ENCODE peak calls at places on chromosomes 11 and 22, in six cellular contexts. One of them, this sample, is unnamed. For H3K4me1 and H3K36me3, the result is how much of the 10 kb centered on the place peaks cover.

GRCh38 chr11:17597770-17598169 is 50.7 kb downstream of the OTOG start:
- DNase-seq in mucosa of descending colon: no peak
- DNase-seq in GM23338: no peak
- DNase-seq in MM.1S: no peak
- DNase-seq in thyroid gland: no peak
- DNase-seq in aorta: peak
- DNase-seq in this sample: no peak

GRCh38 chr22:49705631-49706352 is 121.9 kb downstream of the BRD1 start:
- DNase-seq in GM23338: no peak
- DNase-seq in mucosa of descending colon: no peak
- DNase-seq in aorta: no peak
- DNase-seq in thyroid gland: no peak
- DNase-seq in MM.1S: no peak
- DNase-seq in this sample: no peak

GRCh38 chr11:114496915-114497314 is 57.6 kb downstream of the REXO2 start:
- DNase-seq in GM23338: no peak
- DNase-seq in thyroid gland: no peak
- DNase-seq in mucosa of descending colon: no peak
- DNase-seq in MM.1S: no peak
- DNase-seq in aorta: no peak
- DNase-seq in this sample: no peak

GRCh38 chr22:42316988-42317387 is 46.5 kb upstream of the TCF20 start:
- DNase-seq in GM23338: no peak
- DNase-seq in mucosa of descending colon: peak
- DNase-seq in MM.1S: no peak
- DNase-seq in aorta: no peak
- DNase-seq in thyroid gland: no peak
- DNase-seq in this sample: no peak

GRCh38 chr11:67644042-67644441 is 4.5 kb upstream of the TBX10 start:
- DNase-seq in mucosa of descending colon: no peak
- DNase-seq in thyroid gland: no peak
- DNase-seq in GM23338: peak
- DNase-seq in MM.1S: no peak
- DNase-seq in aorta: peak
- DNase-seq in this sample: peak

GRCh38 chr11:31808721-31809542 is 2.2 kb downstream of the PAX6 start:
- DNase-seq in mucosa of descending colon: no peak
- DNase-seq in GM23338: peak
- DNase-seq in thyroid gland: no peak
- DNase-seq in aorta: peak
- DNase-seq in MM.1S: no peak
- DNase-seq in this sample: no peak

GRCh38 chr11:111639226-111639925 is 37.1 kb downstream of the SIK2 start:
- DNase-seq in thyroid gland: no peak
- DNase-seq in aorta: no peak
- DNase-seq in mucosa of descending colon: no peak
- DNase-seq in GM23338: peak
- DNase-seq in MM.1S: no peak
- DNase-seq in this sample: peak

GRCh38 chr22:20421507-20421874 is 16.1 kb downstream of the SCARF2 start:
- DNase-seq in thyroid gland: no peak
- DNase-seq in aorta: peak
- DNase-seq in mucosa of descending colon: no peak
- DNase-seq in GM23338: no peak
- DNase-seq in MM.1S: no peak
- DNase-seq in this sample: no peak

GRCh38 chr11:93287434-93287833 is 43.1 kb upstream of the DEUP1 start:
- DNase-seq in MM.1S: no peak
- DNase-seq in aorta: no peak
- DNase-seq in mucosa of descending colon: no peak
- DNase-seq in GM23338: no peak
- DNase-seq in thyroid gland: no peak
- DNase-seq in this sample: no peak

GRCh38 chr11:62921573-62922188 is 518 bp upstream of the CHRM1 start:
- DNase-seq in thyroid gland: peak
- DNase-seq in GM23338: no peak
- DNase-seq in aorta: peak
- DNase-seq in mucosa of descending colon: no peak
- DNase-seq in MM.1S: no peak
- DNase-seq in this sample: no peak

GRCh38 chr22:35630387-35630793 is 13.3 kb upstream of the MB start:
- DNase-seq in MM.1S: no peak
- DNase-seq in thyroid gland: no peak
- DNase-seq in aorta: peak
- DNase-seq in GM23338: peak
- DNase-seq in mucosa of descending colon: no peak
- DNase-seq in this sample: peak

GRCh38 chr11:112610996-112611795 is 350.0 kb upstream of the NCAM1 start:
- DNase-seq in aorta: no peak
- DNase-seq in MM.1S: no peak
- DNase-seq in mucosa of descending colon: no peak
- DNase-seq in GM23338: no peak
- DNase-seq in thyroid gland: no peak
- DNase-seq in this sample: no peak

GRCh38 chr22:30575859-30576258 is 1.4 kb upstream of the GAL3ST1 start:
- DNase-seq in thyroid gland: no peak
- DNase-seq in GM23338: no peak
- DNase-seq in MM.1S: no peak
- DNase-seq in mucosa of descending colon: peak
- DNase-seq in aorta: no peak
- DNase-seq in this sample: no peak

GRCh38 chr11:113675003-113675471 is 31.1 kb downstream of the TMPRSS5 start:
- DNase-seq in MM.1S: no peak
- DNase-seq in mucosa of descending colon: no peak
- DNase-seq in aorta: no peak
- DNase-seq in thyroid gland: no peak
- DNase-seq in GM23338: no peak
- DNase-seq in this sample: no peak

GRCh38 chr22:22452211-22452610 is 56.3 kb downstream of the ZNF280B start:
- DNase-seq in aorta: no peak
- DNase-seq in MM.1S: no peak
- DNase-seq in thyroid gland: no peak
- DNase-seq in mucosa of descending colon: no peak
- DNase-seq in GM23338: no peak
- DNase-seq in this sample: no peak

GRCh38 chr22:29606320-29606719 is 2.9 kb downstream of the NF2 start:
- DNase-seq in aorta: peak
- DNase-seq in GM23338: peak
- DNase-seq in mucosa of descending colon: no peak
- DNase-seq in thyroid gland: no peak
- DNase-seq in MM.1S: no peak
- DNase-seq in this sample: no peak

GRCh38 chr11:123473941-123474668 is 44.0 kb downstream of the GRAMD1B start:
- DNase-seq in MM.1S: no peak
- DNase-seq in GM23338: no peak
- DNase-seq in aorta: no peak
- DNase-seq in mucosa of descending colon: no peak
- DNase-seq in thyroid gland: no peak
- DNase-seq in this sample: no peak

GRCh38 chr11:97461934-97462333 is 1072.1 kb downstream of the JRKL start:
- DNase-seq in thyroid gland: no peak
- DNase-seq in MM.1S: no peak
- DNase-seq in aorta: no peak
- DNase-seq in mucosa of descending colon: peak
- DNase-seq in GM23338: no peak
- DNase-seq in this sample: no peak

GRCh38 chr11:975824-976223 is 50.2 kb downstream of the AP2A2 start:
- DNase-seq in thyroid gland: no peak
- DNase-seq in mucosa of descending colon: no peak
- DNase-seq in aorta: no peak
- DNase-seq in GM23338: peak
- DNase-seq in MM.1S: no peak
- DNase-seq in this sample: peak

GRCh38 chr11:64729851-64730382 is 6.9 kb upstream of the NRXN2 start:
- DNase-seq in aorta: peak
- DNase-seq in MM.1S: peak
- DNase-seq in thyroid gland: peak
- DNase-seq in mucosa of descending colon: no peak
- DNase-seq in GM23338: peak
- DNase-seq in this sample: peak

GRCh38 chr11:104105155-104105554 is 58.8 kb downstream of the PDGFD start:
- DNase-seq in aorta: no peak
- DNase-seq in thyroid gland: no peak
- DNase-seq in GM23338: no peak
- DNase-seq in mucosa of descending colon: no peak
- DNase-seq in MM.1S: no peak
- DNase-seq in this sample: no peak

GRCh38 chr22:48758021-48758561 is 1069.6 kb downstream of the BRD1 start:
- DNase-seq in mucosa of descending colon: no peak
- DNase-seq in aorta: peak
- DNase-seq in thyroid gland: no peak
- DNase-seq in GM23338: no peak
- DNase-seq in MM.1S: no peak
- DNase-seq in this sample: peak

GRCh38 chr11:125623064-125623463 is 1.9 kb upstream of the CHEK1 start:
- DNase-seq in thyroid gland: no peak
- DNase-seq in mucosa of descending colon: no peak
- DNase-seq in GM23338: no peak
- DNase-seq in MM.1S: no peak
- DNase-seq in aorta: no peak
- DNase-seq in this sample: no peak

GRCh38 chr11:76380161-76380976 is 563 bp downstream of the THAP12 start:
- DNase-seq in aorta: peak
- DNase-seq in thyroid gland: no peak
- DNase-seq in GM23338: peak
- DNase-seq in MM.1S: peak
- DNase-seq in mucosa of descending colon: peak
- DNase-seq in this sample: no peak

GRCh38 chr11:64090811-64091516 is 55.2 kb downstream of the FLRT1 start:
- DNase-seq in mucosa of descending colon: no peak
- DNase-seq in aorta: no peak
- DNase-seq in thyroid gland: no peak
- DNase-seq in GM23338: peak
- DNase-seq in MM.1S: no peak
- DNase-seq in this sample: peak

DNA sequence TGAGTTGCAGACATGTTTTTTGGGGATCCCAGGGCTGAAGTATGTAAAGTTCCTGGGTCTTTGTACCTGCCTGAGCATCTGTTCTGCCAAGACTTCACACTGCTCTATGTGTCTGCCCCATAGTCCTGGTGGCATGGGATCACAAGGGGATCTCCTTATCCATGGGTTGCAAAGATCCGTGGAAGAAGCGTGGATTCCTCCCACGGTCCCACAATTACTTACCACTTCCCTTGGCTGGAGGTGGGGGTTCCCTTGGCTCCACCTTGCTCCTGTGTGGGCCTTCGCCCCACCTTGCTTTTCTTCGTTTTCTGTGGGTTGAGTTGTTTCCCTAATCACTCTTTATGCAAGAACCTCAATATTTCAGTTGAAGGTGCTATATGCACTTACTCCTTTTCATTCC is 157.4 kb upstream of the CHORDC1 start:
- DNase-seq in thyroid gland: no peak
- DNase-seq in GM23338: no peak
- DNase-seq in aorta: no peak
- DNase-seq in mucosa of descending colon: no peak
- DNase-seq in MM.1S: no peak
- DNase-seq in this sample: no peak
- H3K4me1 ChIP-seq in thyroid gland: under half
- H3K4me1 ChIP-seq in GM23338: under half
- H3K4me1 ChIP-seq in aorta: under half
- H3K4me1 ChIP-seq in mucosa of descending colon: under half
- H3K4me1 ChIP-seq in MM.1S: under half
- H3K4me1 ChIP-seq in this sample: under half

GRCh38 chr22:24436553-24436952 is 9.2 kb downstream of the ADORA2A start:
- DNase-seq in thyroid gland: no peak
- DNase-seq in MM.1S: no peak
- DNase-seq in GM23338: no peak
- DNase-seq in aorta: no peak
- DNase-seq in mucosa of descending colon: no peak
- DNase-seq in this sample: no peak

GRCh38 chr22:24440270-24440717 is 12.9 kb downstream of the ADORA2A start:
- DNase-seq in thyroid gland: no peak
- DNase-seq in aorta: no peak
- DNase-seq in GM23338: no peak
- DNase-seq in mucosa of descending colon: no peak
- DNase-seq in MM.1S: no peak
- DNase-seq in this sample: no peak

GRCh38 chr22:24437091-24437490 is 9.7 kb downstream of the ADORA2A start:
- DNase-seq in MM.1S: no peak
- DNase-seq in mucosa of descending colon: no peak
- DNase-seq in thyroid gland: no peak
- DNase-seq in aorta: no peak
- DNase-seq in GM23338: no peak
- DNase-seq in this sample: no peak

GRCh38 chr22:24435861-24436351 is 8.5 kb downstream of the ADORA2A start:
- DNase-seq in mucosa of descending colon: no peak
- DNase-seq in MM.1S: no peak
- DNase-seq in GM23338: no peak
- DNase-seq in aorta: no peak
- DNase-seq in thyroid gland: no peak
- DNase-seq in this sample: no peak

DNA sequence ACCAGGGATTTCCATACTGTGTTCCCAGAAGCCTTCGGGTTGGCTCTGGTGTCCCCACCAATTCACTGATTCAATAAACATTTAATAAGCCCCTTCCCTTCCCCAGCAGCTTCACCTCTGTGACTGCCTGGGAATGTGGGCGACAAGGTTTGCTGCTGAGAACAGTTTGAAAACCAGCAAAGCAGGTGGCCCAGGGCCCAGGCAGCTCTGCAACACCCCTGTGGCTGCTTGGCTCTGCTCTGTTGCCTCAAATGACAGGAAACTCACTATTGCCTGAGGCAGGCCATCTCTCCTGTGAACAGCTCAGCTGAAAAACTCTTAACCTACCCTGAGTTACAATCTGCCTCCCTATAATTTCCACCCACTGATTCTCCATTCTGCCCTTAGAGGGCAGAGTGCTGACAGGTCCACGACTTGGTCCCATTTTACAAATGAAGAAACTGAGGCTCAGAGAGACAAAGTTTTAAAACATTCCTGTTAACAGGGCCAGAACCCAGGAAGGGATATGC is 10.5 kb downstream of the ADORA2A start:
- DNase-seq in thyroid gland: no peak
- DNase-seq in mucosa of descending colon: no peak
- DNase-seq in MM.1S: peak
- DNase-seq in aorta: no peak
- DNase-seq in GM23338: no peak
- DNase-seq in this sample: no peak
- H3K4me3 ChIP-seq in thyroid gland: no peak
- H3K4me3 ChIP-seq in mucosa of descending colon: no peak
- H3K4me3 ChIP-seq in MM.1S: no peak
- H3K4me3 ChIP-seq in aorta: no peak
- H3K4me3 ChIP-seq in GM23338: no peak
- H3K4me3 ChIP-seq in this sample: no peak

GRCh38 chr11:71456294-71456693 is 3.3 kb downstream of the NADSYN1 start:
- DNase-seq in MM.1S: no peak
- DNase-seq in thyroid gland: no peak
- DNase-seq in aorta: no peak
- DNase-seq in GM23338: no peak
- DNase-seq in mucosa of descending colon: no peak
- DNase-seq in this sample: no peak
- H3K36me3 ChIP-seq in MM.1S: under half
- H3K36me3 ChIP-seq in thyroid gland: half or more
- H3K36me3 ChIP-seq in aorta: under half
- H3K36me3 ChIP-seq in GM23338: under half
- H3K36me3 ChIP-seq in mucosa of descending colon: under half
- H3K36me3 ChIP-seq in this sample: under half

GRCh38 chr22:47277511-47277910 is 515.1 kb downstream of the TBC1D22A start:
- DNase-seq in MM.1S: no peak
- DNase-seq in aorta: peak
- DNase-seq in GM23338: no peak
- DNase-seq in thyroid gland: no peak
- DNase-seq in mucosa of descending colon: no peak
- DNase-seq in this sample: no peak
- H3K4me1 ChIP-seq in MM.1S: under half
- H3K4me1 ChIP-seq in aorta: under half
- H3K4me1 ChIP-seq in GM23338: under half
- H3K4me1 ChIP-seq in thyroid gland: half or more
- H3K4me1 ChIP-seq in mucosa of descending colon: under half
- H3K4me1 ChIP-seq in this sample: under half

This sample was measured in Caco-2.